ENCODE peak calls at places on chromosomes 5 and 9, in six cellular contexts. One of them, this sample, is unnamed.

GRCh38 chr9:69118656-69119055 is 55.4 kb upstream of the TJP2 start:
- DNase-seq in tibial artery: no peak
- DNase-seq in kidney: no peak
- DNase-seq in CD8-positive, alpha-beta T cell: no peak
- DNase-seq in fibroblast of lung: no peak
- DNase-seq in ascending aorta: no peak
- DNase-seq in this sample: no peak

GRCh38 chr9:126326228-126327015 is at the start of gene MVB12B:
- DNase-seq in tibial artery: no peak
- DNase-seq in kidney: peak; percentile 80
- DNase-seq in CD8-positive, alpha-beta T cell: peak; percentile 74
- DNase-seq in fibroblast of lung: no peak
- DNase-seq in ascending aorta: no peak
- DNase-seq in this sample: no peak

GRCh38 chr9:69645488-69645887 is 26.7 kb downstream of the APBA1 start:
- DNase-seq in tibial artery: no peak
- DNase-seq in kidney: peak; percentile 78
- DNase-seq in CD8-positive, alpha-beta T cell: no peak
- DNase-seq in fibroblast of lung: no peak
- DNase-seq in ascending aorta: no peak
- DNase-seq in this sample: peak; percentile 68

GRCh38 chr5:36969700-36970395 is 93.3 kb downstream of the NIPBL start:
- DNase-seq in tibial artery: no peak
- DNase-seq in kidney: no peak
- DNase-seq in CD8-positive, alpha-beta T cell: no peak
- DNase-seq in fibroblast of lung: no peak
- DNase-seq in ascending aorta: no peak
- DNase-seq in this sample: no peak

GRCh38 chr9:38356851-38357250 is 35.7 kb upstream of the ALDH1B1 start:
- DNase-seq in tibial artery: peak; percentile 11
- DNase-seq in kidney: no peak
- DNase-seq in CD8-positive, alpha-beta T cell: no peak
- DNase-seq in fibroblast of lung: no peak
- DNase-seq in ascending aorta: no peak
- DNase-seq in this sample: no peak

GRCh38 chr9:115400801-115401200 is 282.8 kb upstream of the TNC start:
- DNase-seq in tibial artery: no peak
- DNase-seq in kidney: no peak
- DNase-seq in CD8-positive, alpha-beta T cell: no peak
- DNase-seq in fibroblast of lung: peak; percentile 90
- DNase-seq in ascending aorta: no peak
- DNase-seq in this sample: no peak

GRCh38 chr5:104998169-104998568 is 1435.6 kb upstream of the NUDT12 start:
- DNase-seq in tibial artery: no peak
- DNase-seq in kidney: no peak
- DNase-seq in CD8-positive, alpha-beta T cell: no peak
- DNase-seq in fibroblast of lung: no peak
- DNase-seq in ascending aorta: no peak
- DNase-seq in this sample: no peak

GRCh38 chr5:142378737-142379365 is 54.0 kb upstream of the SPRY4 start:
- DNase-seq in tibial artery: no peak
- DNase-seq in kidney: no peak
- DNase-seq in CD8-positive, alpha-beta T cell: no peak
- DNase-seq in fibroblast of lung: no peak
- DNase-seq in ascending aorta: no peak
- DNase-seq in this sample: no peak

GRCh38 chr9:113258282-113258681 is 17.1 kb downstream of the CDC26 start:
- DNase-seq in tibial artery: no peak
- DNase-seq in kidney: no peak
- DNase-seq in CD8-positive, alpha-beta T cell: no peak
- DNase-seq in fibroblast of lung: no peak
- DNase-seq in ascending aorta: no peak
- DNase-seq in this sample: no peak

GRCh38 chr5:55668356-55668755 is 43.8 kb downstream of the SLC38A9 start:
- DNase-seq in tibial artery: no peak
- DNase-seq in kidney: no peak
- DNase-seq in CD8-positive, alpha-beta T cell: no peak
- DNase-seq in fibroblast of lung: peak; percentile 93
- DNase-seq in ascending aorta: no peak
- DNase-seq in this sample: no peak

GRCh38 chr9:29211681-29212589 is 1638.7 kb upstream of the C9orf72 start:
- DNase-seq in tibial artery: no peak
- DNase-seq in kidney: peak; percentile 72
- DNase-seq in CD8-positive, alpha-beta T cell: no peak
- DNase-seq in fibroblast of lung: peak; percentile 6
- DNase-seq in ascending aorta: no peak
- DNase-seq in this sample: no peak

GRCh38 chr5:23385036-23385435 is 122.4 kb upstream of the PRDM9 start:
- DNase-seq in tibial artery: no peak
- DNase-seq in kidney: no peak
- DNase-seq in CD8-positive, alpha-beta T cell: no peak
- DNase-seq in fibroblast of lung: no peak
- DNase-seq in ascending aorta: no peak
- DNase-seq in this sample: no peak

GRCh38 chr5:150512368-150512747 is 4.4 kb downstream of the NDST1 start:
- DNase-seq in tibial artery: no peak
- DNase-seq in kidney: no peak
- DNase-seq in CD8-positive, alpha-beta T cell: no peak
- DNase-seq in fibroblast of lung: no peak
- DNase-seq in ascending aorta: no peak
- DNase-seq in this sample: no peak

GRCh38 chr9:96294146-96294545 is 7.8 kb downstream of the HSD17B3 start:
- DNase-seq in tibial artery: no peak
- DNase-seq in kidney: no peak
- DNase-seq in CD8-positive, alpha-beta T cell: no peak
- DNase-seq in fibroblast of lung: no peak
- DNase-seq in ascending aorta: no peak
- DNase-seq in this sample: no peak

GRCh38 chr5:67025437-67025836 is 171.2 kb downstream of the CD180 start:
- DNase-seq in tibial artery: no peak
- DNase-seq in kidney: no peak
- DNase-seq in CD8-positive, alpha-beta T cell: no peak
- DNase-seq in fibroblast of lung: no peak
- DNase-seq in ascending aorta: no peak
- DNase-seq in this sample: no peak

GRCh38 chr5:72018158-72018803 is 89.0 kb upstream of the MAP1B start:
- DNase-seq in tibial artery: peak; percentile 70
- DNase-seq in kidney: no peak
- DNase-seq in CD8-positive, alpha-beta T cell: peak; percentile 71
- DNase-seq in fibroblast of lung: peak; percentile 40
- DNase-seq in ascending aorta: no peak
- DNase-seq in this sample: no peak

GRCh38 chr5:109709225-109709624 is 19.5 kb downstream of the MAN2A1 start:
- DNase-seq in tibial artery: no peak
- DNase-seq in kidney: no peak
- DNase-seq in CD8-positive, alpha-beta T cell: no peak
- DNase-seq in fibroblast of lung: no peak
- DNase-seq in ascending aorta: no peak
- DNase-seq in this sample: no peak

GRCh38 chr5:119439140-119439625 is 13.1 kb upstream of the HSD17B4 start:
- DNase-seq in tibial artery: no peak
- DNase-seq in kidney: no peak
- DNase-seq in CD8-positive, alpha-beta T cell: no peak
- DNase-seq in fibroblast of lung: no peak
- DNase-seq in ascending aorta: no peak
- DNase-seq in this sample: peak; percentile 27

GRCh38 chr9:110777201-110777842 is 108.7 kb downstream of the MUSK start:
- DNase-seq in tibial artery: no peak
- DNase-seq in kidney: no peak
- DNase-seq in CD8-positive, alpha-beta T cell: no peak
- DNase-seq in fibroblast of lung: peak; percentile 47
- DNase-seq in ascending aorta: no peak
- DNase-seq in this sample: no peak

GRCh38 chr5:142982821-142983200 is 212.6 kb downstream of the ARHGAP26 start:
- DNase-seq in tibial artery: no peak
- DNase-seq in kidney: no peak
- DNase-seq in CD8-positive, alpha-beta T cell: no peak
- DNase-seq in fibroblast of lung: no peak
- DNase-seq in ascending aorta: no peak
- DNase-seq in this sample: no peak

GRCh38 chr9:27195191-27195590 is 86.2 kb downstream of the TEK start:
- DNase-seq in tibial artery: no peak
- DNase-seq in kidney: no peak
- DNase-seq in CD8-positive, alpha-beta T cell: no peak
- DNase-seq in fibroblast of lung: no peak
- DNase-seq in ascending aorta: no peak
- DNase-seq in this sample: no peak

GRCh38 chr9:10678790-10679189 is 66.0 kb upstream of the PTPRD start:
- DNase-seq in tibial artery: no peak
- DNase-seq in kidney: no peak
- DNase-seq in CD8-positive, alpha-beta T cell: no peak
- DNase-seq in fibroblast of lung: peak; percentile 43
- DNase-seq in ascending aorta: no peak
- DNase-seq in this sample: no peak

GRCh38 chr5:33921005-33921404 is 15.2 kb upstream of the RXFP3 start:
- DNase-seq in tibial artery: no peak
- DNase-seq in kidney: no peak
- DNase-seq in CD8-positive, alpha-beta T cell: no peak
- DNase-seq in fibroblast of lung: no peak
- DNase-seq in ascending aorta: no peak
- DNase-seq in this sample: no peak

GRCh38 chr5:153704110-153704509 is 213.6 kb downstream of the GRIA1 start:
- DNase-seq in tibial artery: no peak
- DNase-seq in kidney: no peak
- DNase-seq in CD8-positive, alpha-beta T cell: no peak
- DNase-seq in fibroblast of lung: no peak
- DNase-seq in ascending aorta: no peak
- DNase-seq in this sample: no peak

GRCh38 chr9:134178781-134179551 is 14.6 kb upstream of the RNU6ATAC start:
- DNase-seq in tibial artery: peak; percentile 88
- DNase-seq in kidney: peak; percentile 92
- DNase-seq in CD8-positive, alpha-beta T cell: no peak
- DNase-seq in fibroblast of lung: no peak
- DNase-seq in ascending aorta: no peak
- DNase-seq in this sample: no peak

GRCh38 chr5:41526699-41527098 is 16.3 kb upstream of the PLCXD3 start:
- DNase-seq in tibial artery: no peak
- DNase-seq in kidney: no peak
- DNase-seq in CD8-positive, alpha-beta T cell: no peak
- DNase-seq in fibroblast of lung: no peak
- DNase-seq in ascending aorta: no peak
- DNase-seq in this sample: no peak

GRCh38 chr5:157613385-157614245 is 38.0 kb upstream of the ADAM19 start:
- DNase-seq in tibial artery: no peak
- DNase-seq in kidney: no peak
- DNase-seq in CD8-positive, alpha-beta T cell: no peak
- DNase-seq in fibroblast of lung: peak; percentile 43
- DNase-seq in ascending aorta: no peak
- DNase-seq in this sample: no peak

GRCh38 chr5:168313596-168314204 is 22.3 kb downstream of the WWC1 start:
- DNase-seq in tibial artery: no peak
- DNase-seq in kidney: no peak
- DNase-seq in CD8-positive, alpha-beta T cell: no peak
- DNase-seq in fibroblast of lung: no peak
- DNase-seq in ascending aorta: no peak
- DNase-seq in this sample: no peak

GRCh38 chr9:16744386-16744785 is 126.1 kb downstream of the BNC2 start:
- DNase-seq in tibial artery: no peak
- DNase-seq in kidney: no peak
- DNase-seq in CD8-positive, alpha-beta T cell: no peak
- DNase-seq in fibroblast of lung: peak; percentile 61
- DNase-seq in ascending aorta: no peak
- DNase-seq in this sample: no peak

GRCh38 chr5:54742417-54742889 is 224.9 kb downstream of the SNX18 start:
- DNase-seq in tibial artery: no peak
- DNase-seq in kidney: no peak
- DNase-seq in CD8-positive, alpha-beta T cell: no peak
- DNase-seq in fibroblast of lung: peak; percentile 84
- DNase-seq in ascending aorta: no peak
- DNase-seq in this sample: no peak

GRCh38 chr9:105259274-105259673 is 14.8 kb downstream of the SLC44A1 start:
- DNase-seq in tibial artery: no peak
- DNase-seq in kidney: no peak
- DNase-seq in CD8-positive, alpha-beta T cell: no peak
- DNase-seq in fibroblast of lung: no peak
- DNase-seq in ascending aorta: no peak
- DNase-seq in this sample: no peak

GRCh38 chr5:80177236-80177635 is 78.6 kb downstream of the SERINC5 start:
- DNase-seq in tibial artery: no peak
- DNase-seq in kidney: no peak
- DNase-seq in CD8-positive, alpha-beta T cell: peak; percentile 34
- DNase-seq in fibroblast of lung: no peak
- DNase-seq in ascending aorta: no peak
- DNase-seq in this sample: no peak
- H3K27ac ChIP-seq in tibial artery: no peak overlapping the region
- H3K27ac ChIP-seq in kidney: no peak overlapping the region
- H3K27ac ChIP-seq in CD8-positive, alpha-beta T cell: no peak overlapping the region
- H3K27ac ChIP-seq in fibroblast of lung: no peak overlapping the region
- H3K27ac ChIP-seq in ascending aorta: no peak overlapping the region
- H3K27ac ChIP-seq in this sample: no peak overlapping the region

DNA sequence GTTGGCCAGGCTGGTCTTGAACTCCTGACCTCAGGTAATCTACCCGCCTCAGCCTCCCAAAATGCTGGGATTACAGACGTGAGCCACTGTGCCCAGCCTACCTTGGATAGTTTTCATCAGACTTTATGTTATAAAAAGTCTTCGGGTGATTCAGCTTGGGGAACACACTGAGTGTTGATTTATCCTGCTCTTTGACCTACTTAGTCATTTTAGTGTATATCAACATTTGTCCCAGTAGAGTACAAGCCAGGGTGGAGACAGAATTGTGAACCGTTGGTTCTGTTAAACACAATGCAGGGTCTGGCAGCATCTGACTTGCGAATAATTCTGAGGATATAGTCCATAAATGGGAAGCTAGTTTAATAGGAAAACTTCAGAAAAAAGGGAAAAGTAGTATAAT is 39.7 kb downstream of the NFX1 start:
- DNase-seq in tibial artery: no peak
- DNase-seq in kidney: no peak
- DNase-seq in CD8-positive, alpha-beta T cell: no peak
- DNase-seq in fibroblast of lung: peak; percentile 63
- DNase-seq in ascending aorta: no peak
- DNase-seq in this sample: no peak
- H3K36me3 ChIP-seq in tibial artery: peaks cover 38% of the 10 kb centered on the region
- H3K36me3 ChIP-seq in kidney: peaks cover 12% of the 10 kb centered on the region
- H3K36me3 ChIP-seq in CD8-positive, alpha-beta T cell: peaks cover 34% of the 10 kb centered on the region
- H3K36me3 ChIP-seq in fibroblast of lung: peaks cover 5% of the 10 kb centered on the region
- H3K36me3 ChIP-seq in ascending aorta: peaks cover 44% of the 10 kb centered on the region
- H3K36me3 ChIP-seq in this sample: no peaks in the 10 kb centered on the region

GRCh38 chr5:170480277-170480676 is 23.5 kb upstream of the KCNIP1 start:
- DNase-seq in tibial artery: no peak
- DNase-seq in kidney: no peak
- DNase-seq in CD8-positive, alpha-beta T cell: no peak
- DNase-seq in fibroblast of lung: no peak
- DNase-seq in ascending aorta: no peak
- DNase-seq in this sample: no peak
- H3K27ac ChIP-seq in tibial artery: no peak overlapping the region
- H3K27ac ChIP-seq in kidney: no peak overlapping the region
- H3K27ac ChIP-seq in CD8-positive, alpha-beta T cell: no peak overlapping the region
- H3K27ac ChIP-seq in fibroblast of lung: no peak overlapping the region
- H3K27ac ChIP-seq in ascending aorta: no peak overlapping the region
- H3K27ac ChIP-seq in this sample: no peak overlapping the region

DNA sequence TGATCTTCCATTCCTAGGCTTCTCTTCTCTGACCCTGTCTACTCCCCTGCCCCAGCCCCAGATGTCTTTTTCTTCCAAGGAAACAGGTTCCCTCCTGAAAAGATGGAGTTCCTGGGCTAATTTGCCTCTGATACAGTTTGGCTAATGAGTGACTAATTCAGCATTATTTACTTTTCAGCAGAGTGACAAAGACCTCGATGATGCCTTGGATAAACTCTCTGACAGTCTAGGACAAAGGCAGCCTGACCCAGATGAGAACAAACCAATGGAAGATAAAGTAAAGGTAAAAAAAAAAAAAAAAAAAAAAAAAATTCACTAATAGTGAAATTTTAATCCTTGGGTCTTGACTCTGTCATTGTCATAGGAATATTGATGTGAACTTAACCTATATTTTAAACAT is 42.7 kb downstream of the ERAP1 start:
- DNase-seq in tibial artery: no peak
- DNase-seq in kidney: no peak
- DNase-seq in CD8-positive, alpha-beta T cell: no peak
- DNase-seq in fibroblast of lung: no peak
- DNase-seq in ascending aorta: no peak
- DNase-seq in this sample: no peak
- H3K36me3 ChIP-seq in tibial artery: peaks cover 93% of the 10 kb centered on the region
- H3K36me3 ChIP-seq in kidney: peaks cover 41% of the 10 kb centered on the region
- H3K36me3 ChIP-seq in CD8-positive, alpha-beta T cell: peaks cover 41% of the 10 kb centered on the region
- H3K36me3 ChIP-seq in fibroblast of lung: peaks cover 19% of the 10 kb centered on the region
- H3K36me3 ChIP-seq in ascending aorta: peaks cover 72% of the 10 kb centered on the region
- H3K36me3 ChIP-seq in this sample: peaks cover 14% of the 10 kb centered on the region

This sample was measured in breast epithelium.